ENCODE peak calls at places on chromosomes 16 and 17, in six cellular contexts. R is right lobe of liver, Y is tibial artery, N is uterus, E is upper lobe of right lung, V is adrenal gland. J is an unnamed sample.
A peak's percentile ranks its signal among the peaks of the same experiment; 100 is the strongest.

GRCh38 chr17:78343433-78344201 is 16.3 kb downstream of the SOCS3 start:
- DNase-seq in N (no peak), E (peak; percentile 85), V (no peak), R (no peak), Y (no peak), J (no peak)

GRCh38 chr16:4947722-4948503 is 10.2 kb upstream of the SEC14L5 start:
- DNase-seq in R (no peak), E (no peak), N (no peak), V (no peak), Y (no peak), J (no peak)

GRCh38 chr16:53022374-53022773 is 30.3 kb downstream of the CHD9NB start:
- DNase-seq in R (no peak), Y (no peak), N (peak; percentile 16), V (peak; percentile 18), E (no peak), J (no peak)

GRCh38 chr17:5947701-5948180 is 122.4 kb upstream of the WSCD1 start:
- DNase-seq in R (no peak), E (no peak), N (no peak), V (no peak), Y (no peak), J (no peak)

GRCh38 chr17:42494673-42495072 is 36.0 kb downstream of the ATP6V0A1 start:
- DNase-seq in V (no peak), Y (no peak), R (no peak), E (no peak), N (no peak), J (no peak)

GRCh38 chr16:18072161-18072560 is 264.4 kb downstream of the NPIPA8 start:
- DNase-seq in R (no peak), E (no peak), N (no peak), V (no peak), Y (no peak), J (no peak)

GRCh38 chr16:73565263-73565662 is 517.3 kb upstream of the ZFHX3 start:
- DNase-seq in R (no peak), E (no peak), V (no peak), N (no peak), Y (no peak), J (no peak)

GRCh38 chr16:4640572-4641305 is 16.1 kb downstream of the MGRN1 start:
- DNase-seq in R (no peak), V (no peak), E (no peak), N (no peak), Y (no peak), J (no peak)

GRCh38 chr17:80012156-80012555 is 23.5 kb downstream of the TBC1D16 start:
- DNase-seq in E (no peak), Y (no peak), V (no peak), R (no peak), N (no peak), J (no peak)

GRCh38 chr17:83189673-83190385 is 110.4 kb downstream of the METRNL start:
- DNase-seq in V (no peak), E (peak; percentile 86), N (peak; percentile 18), R (peak; percentile 43), Y (peak; percentile 18), J (no peak)

GRCh38 chr17:55053855-55054254 is 85.3 kb downstream of the STXBP4 start:
- DNase-seq in V (no peak), E (no peak), N (no peak), R (no peak), Y (no peak), J (no peak)

GRCh38 chr17:47961406-47961805 is 3.7 kb upstream of the PRR15L start:
- DNase-seq in Y (no peak), V (no peak), E (no peak), N (no peak), R (no peak), J (no peak)

GRCh38 chr17:61449707-61450640 is 2.2 kb upstream of the TBX4 start:
- DNase-seq in E (no peak), N (no peak), R (no peak), Y (no peak), V (no peak), J (no peak)

GRCh38 chr16:89374393-89374948 is 115.9 kb downstream of the ANKRD11 start:
- DNase-seq in Y (no peak), V (no peak), R (peak; percentile 35), N (no peak), E (no peak), J (peak; percentile 25)

GRCh38 chr17:4833178-4833940 is at the start of gene MINK1:
- DNase-seq in V (peak; percentile 89), Y (peak; percentile 82), E (peak; percentile 95), R (peak; percentile 95), N (peak; percentile 83), J (peak; percentile 85)

GRCh38 chr17:57853695-57854094 is 3.9 kb upstream of the MRPS23 start:
- DNase-seq in Y (peak; percentile 78), R (no peak), V (peak; percentile 64), E (peak; percentile 73), N (peak; percentile 45), J (peak; percentile 60)

GRCh38 chr16:86281435-86281834 is 228.9 kb upstream of the FOXF1 start:
- DNase-seq in N (no peak), Y (no peak), V (no peak), E (no peak), R (no peak), J (no peak)

GRCh38 chr17:54007855-54008254 is 185.1 kb downstream of the KIF2B start:
- DNase-seq in V (no peak), N (no peak), Y (no peak), E (no peak), R (no peak), J (no peak)

GRCh38 chr16:67181346-67181745 is 2.4 kb downstream of the MATCAP1 start:
- DNase-seq in Y (no peak), E (no peak), N (peak; percentile 75), R (no peak), V (peak; percentile 93), J (no peak)

GRCh38 chr17:1179635-1180433 is at the start of gene ABR:
- DNase-seq in V (peak; percentile 58), E (peak; percentile 83), Y (no peak), R (peak; percentile 65), N (peak; percentile 75), J (peak; percentile 71)

GRCh38 chr17:70102531-70102930 is 27.5 kb downstream of the KCNJ16 start:
- DNase-seq in E (no peak), V (no peak), N (no peak), R (no peak), Y (no peak), J (no peak)

GRCh38 chr16:70770291-70770967 is 30.5 kb downstream of the VAC14 start:
- DNase-seq in R (no peak), Y (no peak), V (peak; percentile 87), N (no peak), E (no peak), J (no peak)

GRCh38 chr16:5885521-5885920 is 787.9 kb upstream of the EEF2KMT start:
- DNase-seq in V (no peak), Y (no peak), N (no peak), E (no peak), R (no peak), J (no peak)

GRCh38 chr16:28549301-28549899 is 4.3 kb upstream of the SGF29 start:
- DNase-seq in Y (no peak), R (no peak), E (no peak), N (no peak), V (no peak), J (no peak)

GRCh38 chr17:67441052-67441738 is 64.1 kb downstream of the PITPNC1 start:
- DNase-seq in R (no peak), V (peak; percentile 52), Y (no peak), N (peak; percentile 17), E (peak; percentile 18), J (peak; percentile 57)
- H3K4me3 ChIP-seq in R (no peak overlapping the region), V (peak overlapping the region; percentile 32), Y (no peak overlapping the region), N (no peak overlapping the region), E (no peak overlapping the region), J (no peak overlapping the region)

GRCh38 chr17:65017375-65017774 is 39.2 kb downstream of the GNA13 start:
- DNase-seq in N (no peak), E (no peak), R (peak; percentile 68), Y (no peak), V (peak; percentile 51), J (no peak)

GRCh38 chr17:65011047-65011446 is 45.5 kb downstream of the GNA13 start:
- DNase-seq in R (no peak), V (no peak), Y (no peak), N (no peak), E (no peak), J (no peak)

GRCh38 chr17:65015855-65016254 is 40.7 kb downstream of the GNA13 start:
- DNase-seq in R (no peak), V (no peak), E (no peak), Y (no peak), N (no peak), J (no peak)

GRCh38 chr17:65009848-65010247 is 46.7 kb downstream of the GNA13 start:
- DNase-seq in V (no peak), N (no peak), R (no peak), Y (no peak), E (no peak), J (no peak)

DNA sequence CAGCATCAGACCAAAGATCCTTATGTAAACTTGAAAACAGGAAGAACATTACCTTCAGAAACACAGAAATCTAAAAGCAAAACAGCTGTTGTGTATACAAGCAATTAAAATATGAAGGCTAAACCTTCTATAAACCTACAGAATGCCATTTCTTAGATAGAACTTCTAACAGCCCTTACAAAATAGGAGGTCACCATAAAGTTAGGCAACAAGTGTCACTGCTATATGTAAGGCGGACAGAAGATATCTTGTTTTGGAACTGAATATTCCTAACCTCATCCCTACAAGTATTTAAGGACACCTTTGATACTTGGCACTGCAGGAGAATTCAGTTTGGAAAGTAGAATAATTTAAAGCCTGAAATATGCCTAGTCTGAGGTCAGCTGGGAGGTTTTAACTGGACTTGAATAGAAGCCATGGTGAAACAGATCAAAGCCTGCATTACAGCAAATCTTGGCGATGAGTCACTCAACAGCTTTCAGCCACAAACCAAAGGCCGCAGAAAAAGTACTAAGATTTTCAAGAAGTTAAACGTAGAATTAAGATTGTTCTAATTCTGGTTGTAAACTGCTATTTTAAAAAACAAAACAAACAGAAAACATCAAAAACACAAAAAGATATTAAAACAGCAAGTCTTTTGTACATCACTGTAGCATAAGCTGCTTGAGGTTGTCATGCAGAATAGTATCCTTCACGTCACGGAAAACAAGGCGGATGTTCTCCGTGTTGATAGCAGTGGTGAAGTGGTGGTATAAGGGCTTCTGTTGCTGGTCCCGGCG is 42.7 kb downstream of the GNA13 start:
- DNase-seq in E (no peak), N (peak; percentile 51), V (peak; percentile 62), R (no peak), Y (no peak), J (no peak)
- H3K27ac ChIP-seq in E (peak overlapping the region; percentile 6), N (peak overlapping the region; percentile 51), V (peak overlapping the region; percentile 32), R (no peak overlapping the region), Y (no peak overlapping the region), J (no peak overlapping the region)

GRCh38 chr17:14772776-14773175 is 471.9 kb downstream of the HS3ST3B1 start:
- DNase-seq in N (no peak), V (no peak), R (no peak), Y (no peak), E (no peak), J (no peak)

GRCh38 chr17:14771543-14771942 is 470.7 kb downstream of the HS3ST3B1 start:
- DNase-seq in R (no peak), N (no peak), Y (no peak), E (no peak), V (no peak), J (no peak)

GRCh38 chr17:14774774-14775173 is 473.9 kb downstream of the HS3ST3B1 start:
- DNase-seq in N (no peak), E (no peak), Y (no peak), V (no peak), R (no peak), J (no peak)

GRCh38 chr17:14768923-14769322 is 468.0 kb downstream of the HS3ST3B1 start:
- DNase-seq in V (no peak), R (no peak), Y (no peak), E (no peak), N (no peak), J (no peak)
- TF ChIP-seq CTCF in V (no peak), R (no peak), Y (no peak), E (no peak), N (no peak), J (no peak)

GRCh38 chr17:17403899-17404576 is 72.8 kb upstream of the MED9 start:
- DNase-seq in R (no peak), E (peak; percentile 51), N (no peak), V (no peak), Y (no peak), J (peak; percentile 84)
- H3K4me3 ChIP-seq in R (no peak overlapping the region), E (no peak overlapping the region), N (no peak overlapping the region), V (no peak overlapping the region), Y (no peak overlapping the region), J (peak overlapping the region; percentile 7)

J was measured in Peyer's patch.